ENCODE peak calls at places on chromosomes 12 and 14, in five cellular contexts. One of them, this sample, is unnamed.

GRCh38 chr12:11071414-11071813 is 9.3 kb upstream of the TAS2R46 start:
- DNase-seq in stimulated activated naive CD4-positive, alpha-beta T cell: no peak
- DNase-seq in amygdala: no peak
- DNase-seq in stimulated activated naive CD8-positive, alpha-beta T cell treated with anti-CD3 and anti-CD28 coated beads, Interleukin-15, Interleukin-2, amounts not matched to agents 100 U/mL and 50 U/mL, for 24 hours: no peak
- DNase-seq in substantia nigra: no peak
- DNase-seq in this sample: no peak

GRCh38 chr12:115451785-115452736 is 768.1 kb upstream of the TBX3 start:
- DNase-seq in stimulated activated naive CD4-positive, alpha-beta T cell: no peak
- DNase-seq in amygdala: peak; percentile 14
- DNase-seq in stimulated activated naive CD8-positive, alpha-beta T cell treated with anti-CD3 and anti-CD28 coated beads, Interleukin-15, Interleukin-2, amounts not matched to agents 100 U/mL and 50 U/mL, for 24 hours: peak; percentile 3
- DNase-seq in substantia nigra: peak; percentile 17
- DNase-seq in this sample: no peak

GRCh38 chr12:123019841-123020138 is 39.3 kb downstream of the ARL6IP4 start:
- DNase-seq in stimulated activated naive CD4-positive, alpha-beta T cell: no peak
- DNase-seq in amygdala: no peak
- DNase-seq in stimulated activated naive CD8-positive, alpha-beta T cell treated with anti-CD3 and anti-CD28 coated beads, Interleukin-15, Interleukin-2, amounts not matched to agents 100 U/mL and 50 U/mL, for 24 hours: no peak
- DNase-seq in substantia nigra: no peak
- DNase-seq in this sample: no peak

GRCh38 chr12:100461330-100461973 is 12.2 kb upstream of the NR1H4 start:
- DNase-seq in stimulated activated naive CD4-positive, alpha-beta T cell: no peak
- DNase-seq in amygdala: no peak
- DNase-seq in stimulated activated naive CD8-positive, alpha-beta T cell treated with anti-CD3 and anti-CD28 coated beads, Interleukin-15, Interleukin-2, amounts not matched to agents 100 U/mL and 50 U/mL, for 24 hours: no peak
- DNase-seq in substantia nigra: no peak
- DNase-seq in this sample: no peak

GRCh38 chr12:5171701-5172100 is 128.0 kb downstream of the KCNA5 start:
- DNase-seq in stimulated activated naive CD4-positive, alpha-beta T cell: no peak
- DNase-seq in amygdala: no peak
- DNase-seq in stimulated activated naive CD8-positive, alpha-beta T cell treated with anti-CD3 and anti-CD28 coated beads, Interleukin-15, Interleukin-2, amounts not matched to agents 100 U/mL and 50 U/mL, for 24 hours: peak; percentile 3
- DNase-seq in substantia nigra: no peak
- DNase-seq in this sample: no peak

GRCh38 chr12:42346603-42347002 is 20.6 kb downstream of the PPHLN1 start:
- DNase-seq in stimulated activated naive CD4-positive, alpha-beta T cell: no peak
- DNase-seq in amygdala: no peak
- DNase-seq in stimulated activated naive CD8-positive, alpha-beta T cell treated with anti-CD3 and anti-CD28 coated beads, Interleukin-15, Interleukin-2, amounts not matched to agents 100 U/mL and 50 U/mL, for 24 hours: no peak
- DNase-seq in substantia nigra: no peak
- DNase-seq in this sample: no peak

GRCh38 chr12:130576286-130576933 is 139.7 kb downstream of the RIMBP2 start:
- DNase-seq in stimulated activated naive CD4-positive, alpha-beta T cell: no peak
- DNase-seq in amygdala: peak; percentile 15
- DNase-seq in stimulated activated naive CD8-positive, alpha-beta T cell treated with anti-CD3 and anti-CD28 coated beads, Interleukin-15, Interleukin-2, amounts not matched to agents 100 U/mL and 50 U/mL, for 24 hours: no peak
- DNase-seq in substantia nigra: no peak
- DNase-seq in this sample: no peak

GRCh38 chr12:709631-710030 is 42.7 kb upstream of the WNK1 start:
- DNase-seq in stimulated activated naive CD4-positive, alpha-beta T cell: no peak
- DNase-seq in amygdala: no peak
- DNase-seq in stimulated activated naive CD8-positive, alpha-beta T cell treated with anti-CD3 and anti-CD28 coated beads, Interleukin-15, Interleukin-2, amounts not matched to agents 100 U/mL and 50 U/mL, for 24 hours: no peak
- DNase-seq in substantia nigra: no peak
- DNase-seq in this sample: no peak

GRCh38 chr14:51692646-51693045 is 40.9 kb downstream of the FRMD6 start:
- DNase-seq in stimulated activated naive CD4-positive, alpha-beta T cell: no peak
- DNase-seq in amygdala: no peak
- DNase-seq in stimulated activated naive CD8-positive, alpha-beta T cell treated with anti-CD3 and anti-CD28 coated beads, Interleukin-15, Interleukin-2, amounts not matched to agents 100 U/mL and 50 U/mL, for 24 hours: no peak
- DNase-seq in substantia nigra: no peak
- DNase-seq in this sample: no peak

GRCh38 chr14:101561145-101561896 is at the start of gene DIO3:
- DNase-seq in stimulated activated naive CD4-positive, alpha-beta T cell: no peak
- DNase-seq in amygdala: no peak
- DNase-seq in stimulated activated naive CD8-positive, alpha-beta T cell treated with anti-CD3 and anti-CD28 coated beads, Interleukin-15, Interleukin-2, amounts not matched to agents 100 U/mL and 50 U/mL, for 24 hours: no peak
- DNase-seq in substantia nigra: no peak
- DNase-seq in this sample: no peak

GRCh38 chr12:19183121-19183838 is 53.7 kb downstream of the PLEKHA5 start:
- DNase-seq in stimulated activated naive CD4-positive, alpha-beta T cell: no peak
- DNase-seq in amygdala: no peak
- DNase-seq in stimulated activated naive CD8-positive, alpha-beta T cell treated with anti-CD3 and anti-CD28 coated beads, Interleukin-15, Interleukin-2, amounts not matched to agents 100 U/mL and 50 U/mL, for 24 hours: no peak
- DNase-seq in substantia nigra: no peak
- DNase-seq in this sample: no peak

GRCh38 chr14:97027256-97027999 is 230.2 kb downstream of the VRK1 start:
- DNase-seq in stimulated activated naive CD4-positive, alpha-beta T cell: no peak
- DNase-seq in amygdala: no peak
- DNase-seq in stimulated activated naive CD8-positive, alpha-beta T cell treated with anti-CD3 and anti-CD28 coated beads, Interleukin-15, Interleukin-2, amounts not matched to agents 100 U/mL and 50 U/mL, for 24 hours: no peak
- DNase-seq in substantia nigra: no peak
- DNase-seq in this sample: no peak

GRCh38 chr14:58566979-58567378 is 70.8 kb upstream of the DACT1 start:
- DNase-seq in stimulated activated naive CD4-positive, alpha-beta T cell: no peak
- DNase-seq in amygdala: no peak
- DNase-seq in stimulated activated naive CD8-positive, alpha-beta T cell treated with anti-CD3 and anti-CD28 coated beads, Interleukin-15, Interleukin-2, amounts not matched to agents 100 U/mL and 50 U/mL, for 24 hours: no peak
- DNase-seq in substantia nigra: no peak
- DNase-seq in this sample: no peak

GRCh38 chr12:103495158-103495782 is 498 bp downstream of the C12orf42 start:
- DNase-seq in stimulated activated naive CD4-positive, alpha-beta T cell: peak; percentile 26
- DNase-seq in amygdala: peak; percentile 10
- DNase-seq in stimulated activated naive CD8-positive, alpha-beta T cell treated with anti-CD3 and anti-CD28 coated beads, Interleukin-15, Interleukin-2, amounts not matched to agents 100 U/mL and 50 U/mL, for 24 hours: peak; percentile 71
- DNase-seq in substantia nigra: peak; percentile 19
- DNase-seq in this sample: no peak

GRCh38 chr12:50505386-50505827 is 622 bp downstream of the DIP2B start:
- DNase-seq in stimulated activated naive CD4-positive, alpha-beta T cell: no peak
- DNase-seq in amygdala: peak; percentile 53
- DNase-seq in stimulated activated naive CD8-positive, alpha-beta T cell treated with anti-CD3 and anti-CD28 coated beads, Interleukin-15, Interleukin-2, amounts not matched to agents 100 U/mL and 50 U/mL, for 24 hours: peak; percentile 51
- DNase-seq in substantia nigra: peak; percentile 60
- DNase-seq in this sample: no peak

GRCh38 chr14:32022938-32023466 is 54.1 kb upstream of the ARHGAP5 start:
- DNase-seq in stimulated activated naive CD4-positive, alpha-beta T cell: no peak
- DNase-seq in amygdala: no peak
- DNase-seq in stimulated activated naive CD8-positive, alpha-beta T cell treated with anti-CD3 and anti-CD28 coated beads, Interleukin-15, Interleukin-2, amounts not matched to agents 100 U/mL and 50 U/mL, for 24 hours: no peak
- DNase-seq in substantia nigra: no peak
- DNase-seq in this sample: no peak

This sample was measured in C1 segment of cervical spinal cord.